ENCODE peak calls at places on chromosomes 7 and 10, in six cellular contexts. T is skeletal muscle cell, X is nucleus accumbens, Q is HS-5, I is SK-MEL-5, L is T-cell. R is an unnamed sample.

GRCh38 chr7:3033581-3033980 is 10.1 kb downstream of the CARD11 start:
- DNase-seq in Q (no peak), T (no peak), I (no peak), L (no peak), X (no peak), R (no peak)

GRCh38 chr10:81680374-81680773 is 194.6 kb upstream of the NRG3 start:
- DNase-seq in Q (no peak), T (no peak), X (no peak), L (no peak), I (no peak), R (no peak)

GRCh38 chr10:68153473-68154210 is 44.4 kb downstream of the MYPN start:
- DNase-seq in I (peak; percentile 94), L (no peak), Q (peak; percentile 99), X (no peak), T (peak; percentile 94), R (peak; percentile 27)

GRCh38 chr10:13526952-13527863 is 1.6 kb downstream of the BEND7 start:
- DNase-seq in T (no peak), X (no peak), I (no peak), Q (peak; percentile 53), L (no peak), R (no peak)

GRCh38 chr7:2926898-2927405 is 82.8 kb upstream of the GNA12 start:
- DNase-seq in X (no peak), T (no peak), L (no peak), Q (no peak), I (no peak), R (no peak)

GRCh38 chr7:28656529-28656928 is 244.2 kb downstream of the CREB5 start:
- DNase-seq in I (no peak), Q (no peak), X (no peak), L (no peak), T (no peak), R (no peak)

GRCh38 chr10:112435013-112435619 is 11.6 kb downstream of the ZDHHC6 start:
- DNase-seq in X (no peak), L (no peak), T (no peak), I (peak; percentile 45), Q (no peak), R (no peak)

GRCh38 chr10:76647276-76647675 is 990.3 kb downstream of the KCNMA1 start:
- DNase-seq in T (no peak), I (no peak), X (no peak), L (no peak), Q (peak; percentile 5), R (no peak)

GRCh38 chr7:22725585-22725984 is 1.4 kb upstream of the IL6 start:
- DNase-seq in T (no peak), X (no peak), L (no peak), Q (no peak), I (peak; percentile 87), R (no peak)

GRCh38 chr10:72171175-72171630 is 44.6 kb upstream of the ANAPC16 start:
- DNase-seq in X (no peak), I (peak; percentile 36), T (peak; percentile 38), Q (peak; percentile 85), L (no peak), R (no peak)

GRCh38 chr7:14836571-14837189 is 65.9 kb downstream of the DGKB start:
- DNase-seq in L (no peak), T (peak; percentile 66), I (peak; percentile 17), X (peak; percentile 4), Q (peak; percentile 73), R (no peak)

GRCh38 chr7:81484266-81484665 is 285.6 kb downstream of the HGF start:
- DNase-seq in I (peak; percentile 52), X (no peak), Q (no peak), T (peak; percentile 79), L (no peak), R (no peak)

GRCh38 chr10:124686707-124687376 is 57.3 kb downstream of the FAM53B start:
- DNase-seq in L (no peak), Q (no peak), I (peak; percentile 98), T (no peak), X (peak; percentile 74), R (no peak)

GRCh38 chr10:43252785-43253341 is 14.0 kb downstream of the RASGEF1A start:
- DNase-seq in L (no peak), Q (no peak), T (no peak), X (no peak), I (no peak), R (no peak)

GRCh38 chr10:79066460-79067240 is 2.1 kb upstream of the ZMIZ1 start:
- DNase-seq in L (no peak), X (no peak), T (no peak), Q (no peak), I (peak; percentile 35), R (no peak)

GRCh38 chr10:99536400-99537254 is 3.9 kb downstream of the NKX2-3 start:
- DNase-seq in Q (no peak), L (no peak), X (no peak), I (no peak), T (no peak), R (no peak)

GRCh38 chr10:96645191-96645721 is 58.4 kb upstream of the TM9SF3 start:
- DNase-seq in Q (no peak), I (no peak), T (no peak), X (no peak), L (no peak), R (no peak)

GRCh38 chr7:78326870-78327269 is 528.3 kb downstream of the PHTF2 start:
- DNase-seq in I (no peak), T (no peak), L (no peak), X (no peak), Q (no peak), R (no peak)

GRCh38 chr7:98178321-98178720 is 32.9 kb upstream of the BHLHA15 start:
- DNase-seq in L (no peak), X (peak; percentile 35), Q (no peak), T (no peak), I (no peak), R (no peak)

GRCh38 chr7:41886257-41886905 is 183.5 kb upstream of the INHBA start:
- DNase-seq in Q (peak; percentile 76), X (no peak), L (no peak), I (no peak), T (peak; percentile 100), R (peak; percentile 42)

GRCh38 chr10:74825033-74825370 is 1.4 kb upstream of the KAT6B start:
- DNase-seq in L (peak; percentile 18), I (no peak), X (peak; percentile 47), T (no peak), Q (no peak), R (peak; percentile 33)

GRCh38 chr10:71727429-71728217 is 8.0 kb upstream of the C10orf105 start:
- DNase-seq in X (no peak), L (peak; percentile 77), T (no peak), I (no peak), Q (no peak), R (no peak)

R was measured in NK-92 treated with Interleukin-12 subunit alpha and Interleukin-12 subunit beta, amount 100 ng/mL, for 24 hours.